ENCODE peak calls at places on chromosomes 3 and 15, in five cellular contexts. K is HCT116, V is sigmoid colon, X is upper lobe of left lung, H is transverse colon. O is an unnamed sample.

GRCh38 chr3:53180305-53181023 is 19.5 kb downstream of the PRKCD start:
- DNase-seq in X (no peak), H (peak), K (no peak), V (no peak), O (no peak)

GRCh38 chr15:78988361-78988911 is 43.6 kb upstream of the CTSH start:
- DNase-seq in H (peak), K (peak), X (no peak), V (peak), O (peak)

GRCh38 chr15:52783929-52784798 is 6.0 kb downstream of the ONECUT1 start:
- DNase-seq in V (no peak), K (no peak), H (no peak), X (peak), O (no peak)

GRCh38 chr3:187212705-187213104 is 15.4 kb downstream of the RTP1 start:
- DNase-seq in H (no peak), V (no peak), X (no peak), K (no peak), O (no peak)

GRCh38 chr15:73901126-73901810 is 25.0 kb upstream of the LOXL1 start:
- DNase-seq in H (no peak), K (no peak), X (no peak), V (no peak), O (no peak)

GRCh38 chr3:20380310-20380709 is 194.3 kb upstream of the SGO1 start:
- DNase-seq in H (no peak), K (no peak), X (no peak), V (no peak), O (no peak)

GRCh38 chr3:57257678-57258077 is 30.1 kb downstream of the APPL1 start:
- DNase-seq in V (no peak), X (no peak), K (no peak), H (no peak), O (no peak)

GRCh38 chr3:177463863-177464262 is 266.6 kb upstream of the TBL1XR1 start:
- DNase-seq in H (no peak), K (no peak), V (no peak), X (no peak), O (no peak)

GRCh38 chr3:114362815-114363214 is 69.0 kb downstream of the TIGIT start:
- DNase-seq in K (peak), H (no peak), X (no peak), V (no peak), O (no peak)

GRCh38 chr15:80012060-80012726 is 41.2 kb upstream of the BCL2A1 start:
- DNase-seq in X (no peak), K (no peak), H (no peak), V (no peak), O (no peak)

GRCh38 chr15:39710681-39711080 is 72.0 kb downstream of the FSIP1 start:
- DNase-seq in V (no peak), H (no peak), K (no peak), X (no peak), O (no peak)

GRCh38 chr3:124635169-124635539 is 95.1 kb upstream of the UMPS start:
- DNase-seq in H (no peak), X (no peak), V (no peak), K (no peak), O (no peak)

GRCh38 chr15:70713547-70714414 is 49.6 kb downstream of the UACA start:
- DNase-seq in K (no peak), V (no peak), H (no peak), X (no peak), O (no peak)

GRCh38 chr15:31257286-31257685 is 69.3 kb upstream of the KLF13 start:
- DNase-seq in X (no peak), V (no peak), H (no peak), K (no peak), O (no peak)

GRCh38 chr3:20683912-20684311 is 497.9 kb upstream of the SGO1 start:
- DNase-seq in K (no peak), H (no peak), X (no peak), V (peak), O (no peak)

GRCh38 chr3:125149462-125149861 is 63.1 kb downstream of the SLC12A8 start:
- DNase-seq in K (no peak), X (no peak), H (no peak), V (no peak), O (no peak)

GRCh38 chr3:51478630-51479029 is 21.2 kb downstream of the DCAF1 start:
- DNase-seq in K (no peak), H (no peak), X (no peak), V (no peak), O (no peak)

GRCh38 chr15:57726411-57726810 is 19.9 kb downstream of the POLR2M start:
- DNase-seq in K (no peak), H (no peak), X (no peak), V (no peak), O (no peak)

GRCh38 chr3:148464246-148464645 is 233.5 kb upstream of the AGTR1 start:
- DNase-seq in V (no peak), X (no peak), H (no peak), K (no peak), O (no peak)

GRCh38 chr3:35965908-35966307 is 326.6 kb downstream of the ARPP21 start:
- DNase-seq in V (no peak), K (no peak), H (no peak), X (no peak), O (no peak)

GRCh38 chr15:70922119-70922518 is 29.5 kb downstream of the LRRC49 start:
- DNase-seq in V (no peak), H (no peak), X (no peak), K (no peak), O (no peak)

GRCh38 chr15:43529141-43529540 is 11.7 kb downstream of the MAP1A start:
- DNase-seq in H (no peak), V (peak), X (peak), K (no peak), O (no peak)

GRCh38 chr3:99783009-99783573 is 34.6 kb upstream of the CMSS1 start:
- DNase-seq in X (no peak), H (no peak), V (no peak), K (no peak), O (no peak)

GRCh38 chr15:74901612-74902063 is 5.0 kb downstream of the FAM219B start:
- DNase-seq in K (no peak), X (no peak), V (peak), H (peak), O (peak)

DNA sequence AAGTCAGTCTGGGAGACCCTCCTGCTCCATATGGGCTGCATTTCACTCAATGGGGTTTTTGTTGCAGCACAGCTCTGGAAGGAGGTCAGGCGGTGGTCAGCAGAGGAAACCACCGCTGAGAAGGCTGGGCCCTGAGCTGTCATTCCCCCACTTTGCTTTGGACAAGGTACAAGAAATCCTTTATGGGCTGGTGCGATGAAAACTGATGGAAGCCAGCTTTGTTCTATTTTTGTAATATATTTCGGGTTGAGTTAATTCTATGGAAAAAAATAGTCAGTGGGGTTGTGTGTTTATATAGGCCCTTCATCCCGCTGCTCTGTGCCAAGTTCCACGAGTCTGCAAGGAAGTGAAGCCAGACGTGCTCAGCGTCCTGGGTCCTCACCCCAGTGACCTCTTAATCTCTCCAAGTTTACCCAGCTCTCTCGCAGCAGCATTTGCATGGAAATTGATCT is 157.2 kb upstream of the TMC3 start:
- DNase-seq in K (no peak), V (no peak), H (no peak), X (no peak), O (no peak)
- TF ChIP-seq POLR2AphosphoS5 in K (no peak), V (peak), H (no peak), X (no peak), O (no peak)

GRCh38 chr3:71961378-71961777 is 176.4 kb upstream of the PROK2 start:
- DNase-seq in V (no peak), H (no peak), X (no peak), K (no peak), O (no peak)

GRCh38 chr3:71956716-71957115 is 171.8 kb upstream of the PROK2 start:
- DNase-seq in V (no peak), K (no peak), H (no peak), X (no peak), O (no peak)

GRCh38 chr3:71951842-71952241 is 166.9 kb upstream of the PROK2 start:
- DNase-seq in V (no peak), X (no peak), H (no peak), K (no peak), O (no peak)

GRCh38 chr3:71958533-71958932 is 173.6 kb upstream of the PROK2 start:
- DNase-seq in H (no peak), V (no peak), X (no peak), K (no peak), O (no peak)

DNA sequence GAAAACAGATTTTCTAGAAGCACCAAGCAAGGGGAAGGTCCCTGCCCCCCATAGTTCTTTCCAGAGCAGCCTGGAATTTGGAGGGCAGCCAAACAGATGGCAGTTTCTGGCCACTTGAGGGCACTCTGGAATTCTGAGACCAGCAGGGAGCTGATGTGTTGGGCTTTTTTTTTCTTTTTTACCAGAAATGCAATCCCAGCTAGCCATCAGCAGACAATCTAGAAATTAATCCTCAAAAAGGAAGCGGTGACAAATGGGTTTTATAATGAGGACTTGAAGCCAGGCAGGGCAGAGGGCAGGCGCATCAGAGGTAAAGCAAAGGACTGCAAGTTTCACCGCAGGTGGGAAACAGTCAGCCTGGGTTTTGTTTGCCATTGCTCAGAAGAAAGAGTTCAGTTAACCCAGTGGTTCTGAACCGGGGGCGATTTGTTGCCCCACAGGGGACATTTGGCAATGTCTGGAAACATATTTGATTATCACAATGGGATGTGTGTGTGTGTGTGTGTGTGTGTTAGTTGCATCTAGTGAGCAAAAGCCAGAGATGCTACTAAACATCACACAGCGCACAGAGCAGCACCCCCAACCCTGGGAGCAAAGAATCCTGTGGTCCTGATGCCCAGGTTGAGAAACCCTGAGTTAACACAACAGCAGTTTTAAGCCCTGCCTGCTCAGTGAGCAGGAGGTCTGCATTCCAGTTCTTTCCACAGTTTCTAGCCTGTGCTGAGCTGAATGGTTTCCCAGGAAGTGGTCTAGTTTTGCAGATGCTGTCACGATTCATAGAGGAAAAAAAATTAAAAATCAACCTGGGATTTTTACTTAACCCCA is 170.8 kb upstream of the PROK2 start:
- DNase-seq in H (peak), X (no peak), K (peak), V (peak), O (peak)
- TF ChIP-seq POLR2AphosphoS5 in H (no peak), X (peak), K (peak), V (peak), O (peak)

GRCh38 chr15:89477411-89478242 is 18.8 kb downstream of the RHCG start:
- DNase-seq in H (no peak), K (no peak), X (no peak), V (no peak), O (no peak)

GRCh38 chr15:89479173-89479572 is 17.2 kb downstream of the RHCG start:
- DNase-seq in K (no peak), X (no peak), H (no peak), V (no peak), O (no peak)

GRCh38 chr15:89483079-89483478 is 13.3 kb downstream of the RHCG start:
- DNase-seq in X (no peak), H (no peak), V (no peak), K (no peak), O (no peak)

GRCh38 chr15:89480505-89480904 is 15.9 kb downstream of the RHCG start:
- DNase-seq in V (no peak), K (no peak), X (no peak), H (no peak), O (no peak)

GRCh38 chr15:89482139-89482538 is 14.2 kb downstream of the RHCG start:
- DNase-seq in V (no peak), K (no peak), X (no peak), H (no peak), O (no peak)
- TF ChIP-seq POLR2AphosphoS5 in V (no peak), K (no peak), X (no peak), H (no peak), O (no peak)

GRCh38 chr3:50269460-50269859 is 513 bp downstream of the SEMA3B start:
- DNase-seq in K (no peak), X (no peak), H (no peak), V (no peak), O (no peak)

GRCh38 chr3:50267280-50267913 is 1.6 kb upstream of the SEMA3B start:
- DNase-seq in K (no peak), V (peak), X (peak), H (peak), O (peak)

GRCh38 chr3:50268276-50268675 is 671 bp upstream of the SEMA3B start:
- DNase-seq in V (no peak), K (no peak), H (no peak), X (no peak), O (no peak)

GRCh38 chr3:50269977-50270413 is 1.0 kb downstream of the SEMA3B start:
- DNase-seq in H (no peak), K (no peak), V (no peak), X (no peak), O (no peak)

DNA sequence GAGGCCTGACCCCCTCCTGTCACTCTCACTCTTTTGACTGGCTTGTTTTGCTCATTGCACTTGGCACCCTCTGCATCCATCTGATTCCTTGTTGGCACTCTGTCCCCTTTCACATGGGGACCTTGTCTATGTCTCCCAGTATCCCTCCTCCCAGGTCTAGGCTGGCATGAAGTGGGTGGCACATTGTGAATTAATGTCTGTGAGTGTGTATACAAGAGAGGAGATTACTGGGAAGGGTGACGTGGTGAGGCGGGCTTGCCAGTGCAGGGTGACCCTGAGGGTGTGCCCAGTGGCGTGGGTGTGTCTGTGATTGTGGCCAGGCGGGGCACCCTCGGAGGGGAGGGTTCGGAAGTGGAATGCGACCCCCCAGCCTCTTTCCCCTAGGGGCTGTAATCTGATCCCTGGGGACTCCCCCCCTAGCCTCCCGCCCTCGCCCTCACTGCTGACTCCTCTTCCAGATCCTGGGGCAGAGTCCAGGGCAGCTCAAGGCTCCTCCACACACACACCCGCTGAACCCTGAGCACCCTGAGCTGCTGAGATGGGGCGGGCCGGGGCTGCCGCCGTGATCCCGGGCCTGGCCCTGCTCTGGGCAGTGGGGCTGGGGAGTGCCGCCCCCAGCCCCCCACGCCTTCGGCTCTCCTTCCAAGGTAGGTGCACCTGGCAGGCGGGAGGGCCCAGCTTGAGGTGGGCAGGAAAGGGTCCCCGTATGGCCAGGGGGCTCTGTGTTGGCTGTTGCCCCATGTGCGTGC is at the start of gene SEMA3B:
- DNase-seq in V (peak), H (peak), X (peak), K (no peak), O (peak)
- TF ChIP-seq POLR2AphosphoS5 in V (peak), H (peak), X (peak), K (peak), O (peak)

GRCh38 chr3:179181021-179181472 is 32.9 kb downstream of the PIK3CA start:
- DNase-seq in H (no peak), V (no peak), X (no peak), K (no peak), O (no peak)

GRCh38 chr3:179177611-179178010 is 29.5 kb downstream of the PIK3CA start:
- DNase-seq in H (no peak), K (no peak), V (no peak), X (no peak), O (no peak)

GRCh38 chr3:179179256-179179655 is 31.1 kb downstream of the PIK3CA start:
- DNase-seq in K (no peak), V (no peak), H (no peak), X (no peak), O (no peak)

GRCh38 chr3:179181993-179182551 is 33.9 kb downstream of the PIK3CA start:
- DNase-seq in V (no peak), X (no peak), K (no peak), H (no peak), O (no peak)

GRCh38 chr3:179179979-179180758 is 32.0 kb downstream of the PIK3CA start:
- DNase-seq in X (no peak), H (no peak), V (no peak), K (no peak), O (no peak)
- TF ChIP-seq POLR2AphosphoS5 in X (no peak), H (no peak), V (no peak), K (no peak), O (no peak)

GRCh38 chr15:99148851-99149276 is 44.0 kb downstream of the SYNM start:
- DNase-seq in X (no peak), V (peak), K (no peak), H (no peak), O (no peak)
- TF ChIP-seq POLR2AphosphoS5 in X (no peak), V (peak), K (no peak), H (no peak), O (no peak)